ENCODE peak calls at places on chromosome 9, in four cellular contexts. R is GM13976; A is SW 1271; E is T-helper 2 cell treated with Interferon-gamma antibody and Interleukin-4, amounts not matched to agents 5 μg/mL and 100 μg/mL, for 36 hours. Z is an unnamed sample.
A peak's percentile ranks its signal among the peaks of the same experiment; 100 is the strongest.

GRCh38 chr9:82149647-82150046 is 161.1 kb downstream of the SPATA31D1 start:
- DNase-seq in R (no peak), A (no peak), E (no peak), Z (no peak)

GRCh38 chr9:12463641-12464040 is 229.5 kb upstream of the TYRP1 start:
- DNase-seq in R (no peak), A (no peak), E (no peak), Z (no peak)

GRCh38 chr9:121819511-121820231 is 168.2 kb downstream of the DAB2IP start:
- DNase-seq in R (no peak), A (no peak), E (no peak), Z (no peak)

GRCh38 chr9:114330636-114331035 is 967 bp downstream of the ORM2 start:
- DNase-seq in R (no peak), A (no peak), E (no peak), Z (no peak)

GRCh38 chr9:16417101-16417500 is 453.4 kb downstream of the BNC2 start:
- DNase-seq in R (no peak), A (no peak), E (no peak), Z (no peak)

GRCh38 chr9:94745806-94746540 is 19.5 kb downstream of the AOPEP start:
- DNase-seq in R (no peak), A (no peak), E (no peak), Z (no peak)

GRCh38 chr9:115250646-115251045 is 132.7 kb upstream of the TNC start:
- DNase-seq in R (no peak), A (peak; percentile 21), E (no peak), Z (no peak)

GRCh38 chr9:36862206-36863145 is 171.6 kb downstream of the PAX5 start:
- DNase-seq in R (no peak), A (no peak), E (no peak), Z (peak; percentile 47)

GRCh38 chr9:35470894-35471293 is 19.0 kb upstream of the RUSC2 start:
- DNase-seq in R (no peak), A (no peak), E (no peak), Z (no peak)

GRCh38 chr9:6405371-6405770 is 7.6 kb upstream of the UHRF2 start:
- DNase-seq in R (no peak), A (no peak), E (no peak), Z (no peak)

GRCh38 chr9:130295431-130295830 is 29.9 kb downstream of the HMCN2 start:
- DNase-seq in R (no peak), A (no peak), E (no peak), Z (no peak)

GRCh38 chr9:12968093-12968492 is 193.3 kb downstream of the LURAP1L start:
- DNase-seq in R (no peak), A (no peak), E (no peak), Z (no peak)

GRCh38 chr9:136538599-136539426 is 7.0 kb downstream of the NOTCH1 start:
- DNase-seq in R (peak; percentile 84), A (no peak), E (peak; percentile 74), Z (no peak)

GRCh38 chr9:130779153-130779855 is 55.8 kb upstream of the ABL1 start:
- DNase-seq in R (no peak), A (no peak), E (no peak), Z (no peak)

GRCh38 chr9:112378441-112379176 is 1.3 kb upstream of the HSDL2 start:
- DNase-seq in R (no peak), A (no peak), E (peak; percentile 24), Z (peak; percentile 12)

GRCh38 chr9:110208031-110208430 is at the start of gene C9orf152:
- DNase-seq in R (no peak), A (no peak), E (no peak), Z (no peak)

GRCh38 chr9:5361326-5362005 is 21.8 kb upstream of the RLN1 start:
- DNase-seq in R (no peak), A (no peak), E (no peak), Z (no peak)